ENCODE peak calls at places on chromosome 10, in nine cellular contexts. Q, L, O, K, X, F, J, P and G are unnamed samples.

GRCh38 chr10:89278034-89278535 is 23.8 kb upstream of the IFIT2 start:
- DNase-seq in K (no peak), P (peak), X (peak), Q (peak), L (peak), F (no peak), O (no peak), J (peak), G (peak)

GRCh38 chr10:12974123-12974844 is 27.2 kb downstream of the CCDC3 start:
- DNase-seq in K (peak), P (no peak), O (no peak), F (no peak), J (no peak), L (no peak), Q (no peak), X (no peak), G (no peak)

GRCh38 chr10:119933179-119933578 is 40.6 kb downstream of the SEC23IP start:
- DNase-seq in O (no peak), X (no peak), K (no peak), F (no peak), Q (peak), L (no peak), J (no peak), P (peak), G (peak)

GRCh38 chr10:57336865-57337264 is 930.8 kb downstream of the IPMK start:
- DNase-seq in F (no peak), P (no peak), O (no peak), J (no peak), K (no peak), X (no peak), L (no peak), Q (no peak), G (no peak)

GRCh38 chr10:26556756-26557640 is 118.9 kb downstream of the APBB1IP start:
- DNase-seq in K (no peak), Q (peak), J (peak), X (no peak), O (no peak), L (no peak), F (no peak), P (peak), G (peak)

GRCh38 chr10:119541046-119541445 is 1.5 kb downstream of the RGS10 start:
- DNase-seq in P (no peak), X (no peak), L (no peak), J (no peak), O (no peak), Q (peak), K (no peak), F (no peak), G (no peak)

GRCh38 chr10:3960496-3960895 is 175.5 kb upstream of the KLF6 start:
- DNase-seq in K (no peak), L (no peak), J (no peak), O (no peak), X (no peak), F (no peak), P (no peak), Q (no peak), G (no peak)

GRCh38 chr10:74094231-74094630 is 56.4 kb downstream of the AP3M1 start:
- DNase-seq in J (no peak), X (no peak), O (no peak), L (no peak), P (no peak), Q (no peak), F (no peak), K (no peak), G (no peak)

GRCh38 chr10:61410353-61410752 is 42.8 kb downstream of the TMEM26 start:
- DNase-seq in P (no peak), L (no peak), K (no peak), O (no peak), F (no peak), J (no peak), Q (no peak), X (no peak), G (no peak)

GRCh38 chr10:103111918-103112877 is 80.9 kb downstream of the NT5C2 start:
- DNase-seq in X (no peak), P (no peak), F (no peak), J (no peak), O (no peak), Q (no peak), K (no peak), L (no peak), G (no peak)

DNA sequence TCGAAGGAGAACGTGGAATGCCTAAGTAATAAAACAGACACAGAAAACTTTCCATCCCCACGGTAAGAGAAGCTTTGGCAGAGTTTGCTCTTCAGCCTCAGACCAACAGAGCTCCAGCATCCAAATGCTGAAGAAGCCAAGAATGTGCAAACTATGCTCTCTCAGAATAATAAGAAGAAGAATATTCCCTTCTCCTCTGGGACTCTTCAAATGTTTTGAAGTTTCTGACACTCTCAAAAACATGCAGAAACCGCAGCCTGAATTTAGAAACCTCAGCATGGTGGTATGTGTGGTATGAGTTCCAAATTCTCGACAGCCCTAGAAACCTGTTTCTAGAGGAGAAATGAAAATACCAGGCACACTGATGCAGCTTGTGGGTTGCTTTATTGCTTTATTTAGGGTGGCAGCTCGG is 113.3 kb downstream of the KCNMA1 start:
- DNase-seq in P (no peak), O (no peak), L (no peak), X (no peak), Q (peak), F (no peak), J (no peak), K (no peak), G (no peak)
- H3K27ac ChIP-seq in P (no peak), O (no peak), L (no peak), X (peak), Q (peak), F (no peak), J (no peak), K (no peak), G (no peak)

GRCh38 chr10:67603701-67604100 is 92.3 kb downstream of the CTNNA3 start:
- DNase-seq in J (no peak), P (no peak), Q (no peak), X (no peak), O (no peak), L (no peak), K (no peak), F (no peak), G (no peak)

GRCh38 chr10:67599597-67599996 is 96.4 kb downstream of the CTNNA3 start:
- DNase-seq in L (no peak), F (no peak), X (no peak), Q (no peak), K (no peak), O (no peak), J (no peak), P (no peak), G (no peak)

GRCh38 chr10:67603086-67603485 is 92.9 kb downstream of the CTNNA3 start:
- DNase-seq in K (no peak), O (no peak), P (no peak), X (no peak), L (no peak), J (no peak), F (no peak), Q (no peak), G (no peak)

GRCh38 chr10:67606572-67606971 is 89.4 kb downstream of the CTNNA3 start:
- DNase-seq in X (no peak), K (no peak), L (no peak), J (no peak), O (no peak), P (peak), Q (peak), F (no peak), G (no peak)

GRCh38 chr10:67602268-67602950 is 93.6 kb downstream of the CTNNA3 start:
- DNase-seq in Q (peak), J (no peak), F (no peak), X (no peak), P (peak), O (no peak), L (no peak), K (no peak), G (no peak)
- H3K27ac ChIP-seq in Q (peak), J (no peak), F (no peak), X (no peak), P (peak), O (no peak), L (no peak), K (no peak), G (no peak)

GRCh38 chr10:21309427-21309826 is 216.1 kb downstream of the SKIDA1 start:
- DNase-seq in Q (no peak), J (no peak), O (no peak), L (no peak), X (no peak), F (no peak), P (no peak), K (no peak), G (no peak)
- H3K27ac ChIP-seq in Q (no peak), J (no peak), O (no peak), L (no peak), X (no peak), F (no peak), P (no peak), K (no peak), G (no peak)

GRCh38 chr10:70672165-70672992 is at the start of gene ADAMTS14:
- DNase-seq in K (no peak), P (no peak), J (no peak), Q (peak), L (no peak), X (no peak), F (no peak), O (peak), G (peak)
- H3K27ac ChIP-seq in K (no peak), P (no peak), J (no peak), Q (peak), L (no peak), X (no peak), F (no peak), O (peak), G (no peak)

GRCh38 chr10:6195376-6195775 is 7.4 kb upstream of the PFKFB3 start:
- DNase-seq in Q (peak), J (no peak), K (no peak), F (no peak), O (no peak), P (peak), L (no peak), X (peak), G (no peak)
- H3K27ac ChIP-seq in Q (no peak), J (no peak), K (peak), F (peak), O (peak), P (no peak), L (no peak), X (peak), G (no peak)

DNA sequence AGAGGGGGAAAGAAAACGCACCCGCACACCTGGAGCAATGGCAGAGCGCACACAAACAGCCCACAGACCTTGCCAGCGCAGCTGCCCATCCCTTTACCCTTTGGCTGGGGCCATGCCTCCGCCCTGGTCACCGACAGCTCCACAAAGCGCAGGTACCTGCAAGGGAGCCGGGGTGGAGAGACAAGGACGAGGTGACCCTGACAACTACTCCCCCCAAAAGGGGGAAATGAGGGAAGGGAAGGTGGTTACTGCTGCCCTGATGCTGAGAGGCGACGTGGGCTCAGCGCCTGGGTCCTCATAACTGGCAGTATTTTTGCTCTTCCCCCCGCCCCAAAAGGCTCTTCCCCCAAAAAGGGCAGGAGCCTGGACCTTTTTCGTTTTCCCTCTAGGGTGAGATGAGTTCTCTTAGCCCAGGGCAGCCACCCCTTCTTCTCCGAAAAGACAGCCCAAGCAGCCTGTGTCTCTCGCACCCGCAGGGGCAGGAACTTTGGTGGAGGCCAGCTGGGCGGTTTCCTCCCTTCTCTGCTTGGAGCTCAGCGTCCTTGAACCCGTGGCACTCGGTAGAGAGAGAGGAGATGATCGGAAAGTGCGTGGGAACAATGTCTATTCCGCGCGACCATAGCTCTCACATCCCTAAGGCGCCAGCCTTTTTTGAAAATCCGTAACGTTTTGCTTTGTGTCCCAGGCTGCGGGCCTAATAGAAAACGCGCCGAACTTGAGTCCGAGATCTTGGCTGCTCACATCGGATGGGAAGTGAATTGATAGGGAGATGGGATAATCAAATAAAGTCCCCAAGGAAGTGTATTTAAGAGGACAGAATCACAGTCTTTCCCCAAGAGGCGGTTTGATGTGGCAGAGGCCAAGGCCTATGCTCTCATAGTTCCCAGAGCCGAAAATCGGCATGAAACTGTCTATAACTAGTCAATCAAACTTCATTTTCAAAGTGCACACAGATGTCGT is 1.0 kb downstream of the NKX2-3 start:
- DNase-seq in X (no peak), L (no peak), K (no peak), O (no peak), Q (no peak), F (no peak), P (no peak), J (no peak), G (no peak)
- H3K27ac ChIP-seq in X (no peak), L (no peak), K (no peak), O (no peak), Q (no peak), F (no peak), P (no peak), J (peak), G (no peak)